ENCODE peak calls at places on chromosomes 7 and 10, in ten cellular contexts. W, J, I, K, S, N, F, V, H and A are unnamed samples.

GRCh38 chr7:1742555-1743303 is 72.7 kb downstream of the ELFN1 start:
- DNase-seq in V (no peak), W (no peak), I (peak; percentile 40), H (peak; percentile 49), J (no peak), N (peak; percentile 60), S (no peak), F (no peak), K (no peak), A (peak; percentile 82)

GRCh38 chr10:33609546-33609945 is 275.1 kb upstream of the NRP1 start:
- DNase-seq in N (no peak), H (no peak), I (no peak), S (no peak), W (no peak), K (no peak), J (no peak), F (no peak), V (no peak), A (no peak)

GRCh38 chr7:5750026-5750425 is 31.4 kb downstream of the RNF216 start:
- DNase-seq in W (no peak), F (peak; percentile 20), J (no peak), H (no peak), V (no peak), S (no peak), N (no peak), I (no peak), K (no peak), A (no peak)

GRCh38 chr10:2589226-2589625 is 478.1 kb upstream of the PFKP start:
- DNase-seq in S (no peak), V (no peak), J (no peak), F (no peak), I (no peak), K (no peak), H (no peak), W (no peak), N (no peak), A (no peak)

GRCh38 chr7:77409739-77410545 is 6.2 kb downstream of the GSAP start:
- DNase-seq in S (no peak), K (no peak), W (no peak), V (no peak), F (peak; percentile 95), N (no peak), I (no peak), H (peak; percentile 41), J (no peak), A (no peak)

GRCh38 chr10:132493756-132494290 is 43.8 kb upstream of the INPP5A start:
- DNase-seq in K (peak; percentile 53), I (no peak), F (no peak), S (no peak), W (peak; percentile 34), H (no peak), N (no peak), J (no peak), V (peak; percentile 34), A (peak; percentile 56)

GRCh38 chr7:141463986-141464385 is 87.2 kb upstream of the AGK start:
- DNase-seq in S (no peak), I (no peak), W (no peak), K (no peak), V (no peak), J (no peak), F (no peak), H (no peak), N (no peak), A (no peak)

GRCh38 chr7:10913457-10913856 is 60.2 kb upstream of the PHF14 start:
- DNase-seq in K (no peak), N (no peak), I (no peak), J (no peak), W (no peak), H (no peak), S (no peak), F (no peak), V (no peak), A (no peak)

GRCh38 chr10:72419241-72419640 is 64.5 kb upstream of the DNAJB12 start:
- DNase-seq in N (no peak), W (no peak), J (no peak), S (no peak), H (no peak), K (no peak), I (no peak), F (no peak), V (no peak), A (no peak)

GRCh38 chr10:66747451-66747850 is 178.4 kb upstream of the LRRTM3 start:
- DNase-seq in J (no peak), I (no peak), N (no peak), S (no peak), H (no peak), F (no peak), V (no peak), W (no peak), K (no peak), A (no peak)

GRCh38 chr7:91288208-91288824 is 24.1 kb downstream of the FZD1 start:
- DNase-seq in K (no peak), N (peak; percentile 73), S (no peak), F (peak; percentile 16), W (peak; percentile 52), J (no peak), H (peak; percentile 55), V (no peak), I (peak; percentile 29), A (no peak)

GRCh38 chr10:72097448-72098300 is 9.3 kb upstream of the SPOCK2 start:
- DNase-seq in W (no peak), J (no peak), F (peak; percentile 98), S (no peak), H (peak; percentile 91), N (peak; percentile 36), V (no peak), K (no peak), I (no peak), A (no peak)

GRCh38 chr7:94069154-94069739 is 65.1 kb upstream of the BET1 start:
- DNase-seq in K (no peak), F (no peak), W (no peak), N (no peak), S (no peak), J (no peak), V (no peak), I (no peak), H (no peak), A (no peak)

GRCh38 chr10:3179174-3179573 is 6.6 kb upstream of the PITRM1 start:
- DNase-seq in N (no peak), V (no peak), S (no peak), F (no peak), J (no peak), H (no peak), I (no peak), K (no peak), W (no peak), A (no peak)

GRCh38 chr10:20473361-20473760 is 423.8 kb downstream of the NEBL start:
- DNase-seq in J (no peak), F (no peak), S (no peak), K (no peak), V (no peak), I (no peak), N (no peak), H (no peak), W (no peak), A (no peak)

GRCh38 chr10:12531305-12531738 is 182.0 kb downstream of the CAMK1D start:
- DNase-seq in K (peak; percentile 76), H (peak; percentile 32), N (peak; percentile 87), F (no peak), V (no peak), W (no peak), S (no peak), J (no peak), I (peak; percentile 27), A (no peak)

GRCh38 chr10:132001238-132001977 is 19.7 kb upstream of the BNIP3 start:
- DNase-seq in J (no peak), F (peak; percentile 29), N (peak; percentile 71), I (peak; percentile 83), W (no peak), H (no peak), K (peak; percentile 50), S (no peak), V (no peak), A (no peak)

GRCh38 chr7:113289140-113289740 is 170.9 kb upstream of the SMIM30 start:
- DNase-seq in N (peak; percentile 22), S (no peak), J (no peak), I (no peak), V (no peak), F (peak; percentile 36), W (no peak), H (peak; percentile 9), K (no peak), A (no peak)

GRCh38 chr10:29669149-29669548 is 34.4 kb upstream of the SVIL start:
- DNase-seq in V (no peak), N (no peak), I (no peak), S (no peak), J (no peak), K (no peak), F (no peak), H (no peak), W (no peak), A (no peak)

GRCh38 chr7:95527033-95527775 is 41.5 kb downstream of the ASB4 start:
- DNase-seq in V (no peak), S (no peak), I (peak; percentile 48), F (peak; percentile 58), H (peak; percentile 75), W (no peak), J (no peak), K (peak; percentile 74), N (peak; percentile 65), A (peak; percentile 61)

GRCh38 chr10:11364241-11364640 is 247.2 kb downstream of the USP6NL start:
- DNase-seq in I (no peak), N (no peak), W (no peak), F (no peak), S (no peak), H (no peak), V (no peak), J (no peak), K (no peak), A (no peak)

GRCh38 chr10:103816431-103816830 is 38.9 kb downstream of the SH3PXD2A start:
- DNase-seq in S (no peak), N (no peak), H (no peak), K (peak; percentile 13), V (no peak), W (no peak), F (no peak), I (no peak), J (no peak), A (no peak)
- H3K4me1 ChIP-seq in S (no peaks in the 10 kb centered on the region), N (peaks cover 5% of the 10 kb centered on the region), H (peaks cover 12% of the 10 kb centered on the region), K (peaks cover 15% of the 10 kb centered on the region), V (peaks cover 12% of the 10 kb centered on the region), W (peaks cover 38% of the 10 kb centered on the region), F (peaks cover 81% of the 10 kb centered on the region), I (peaks cover 5% of the 10 kb centered on the region), J (no peaks in the 10 kb centered on the region), A (peaks cover 45% of the 10 kb centered on the region)

GRCh38 chr10:86411281-86411841 is 44.8 kb upstream of the GRID1 start:
- DNase-seq in F (peak; percentile 58), I (no peak), H (peak; percentile 46), J (no peak), W (no peak), K (no peak), S (no peak), V (no peak), N (no peak), A (no peak)
- TF ChIP-seq POLR2A in F (no peak), I (no peak), H (no peak), J (no peak), W (no peak), K (no peak), S (no peak), V (no peak), N (no peak), A (no peak)

GRCh38 chr7:64686493-64687184 is 20.7 kb downstream of the ZNF107 start:
- DNase-seq in K (no peak), W (no peak), J (no peak), S (no peak), N (no peak), F (peak; percentile 79), H (no peak), I (peak; percentile 68), V (peak; percentile 59), A (no peak)
- H3K9me3 ChIP-seq in K (no peaks in the 10 kb centered on the region), W (no peaks in the 10 kb centered on the region), J (no peaks in the 10 kb centered on the region), S (no peaks in the 10 kb centered on the region), N (no peaks in the 10 kb centered on the region), F (no peaks in the 10 kb centered on the region), H (no peaks in the 10 kb centered on the region), I (no peaks in the 10 kb centered on the region), V (no peaks in the 10 kb centered on the region), A (no peaks in the 10 kb centered on the region)

GRCh38 chr10:43673471-43673870 is 24.8 kb upstream of the ZNF32 start:
- DNase-seq in K (no peak), S (no peak), F (no peak), W (no peak), J (no peak), I (no peak), V (no peak), N (no peak), H (no peak), A (no peak)
- H3K4me1 ChIP-seq in K (peaks cover 13% of the 10 kb centered on the region), S (no peaks in the 10 kb centered on the region), F (no peaks in the 10 kb centered on the region), W (no peaks in the 10 kb centered on the region), J (no peaks in the 10 kb centered on the region), I (no peaks in the 10 kb centered on the region), V (no peaks in the 10 kb centered on the region), N (no peaks in the 10 kb centered on the region), H (peaks cover 3% of the 10 kb centered on the region), A (peaks cover 8% of the 10 kb centered on the region)